ENCODE peak calls at places on chromosomes 1 and 21, in six cellular contexts. One of them, this sample, is unnamed.

GRCh38 chr1:69776555-69776954 is 208.8 kb downstream of the LRRC7 start:
- DNase-seq in OCI-LY7: no peak
- DNase-seq in sigmoid colon: no peak
- DNase-seq in PC-9: no peak
- DNase-seq in heart right ventricle: no peak
- DNase-seq in PC-3: no peak
- DNase-seq in this sample: no peak

GRCh38 chr1:76164165-76164564 is 89.6 kb downstream of the ST6GALNAC3 start:
- DNase-seq in OCI-LY7: no peak
- DNase-seq in sigmoid colon: no peak
- DNase-seq in PC-9: no peak
- DNase-seq in heart right ventricle: no peak
- DNase-seq in PC-3: no peak
- DNase-seq in this sample: no peak

GRCh38 chr1:100835866-100836842 is 58.5 kb downstream of the EXTL2 start:
- DNase-seq in OCI-LY7: no peak
- DNase-seq in sigmoid colon: no peak
- DNase-seq in PC-9: no peak
- DNase-seq in heart right ventricle: no peak
- DNase-seq in PC-3: no peak
- DNase-seq in this sample: peak; percentile 5

GRCh38 chr1:27349784-27350672 is 8.2 kb downstream of the SYTL1 start:
- DNase-seq in OCI-LY7: no peak
- DNase-seq in sigmoid colon: no peak
- DNase-seq in PC-9: no peak
- DNase-seq in heart right ventricle: peak; percentile 57
- DNase-seq in PC-3: peak; percentile 79
- DNase-seq in this sample: no peak

GRCh38 chr1:46203738-46204405 is 738 bp downstream of the LURAP1 start:
- DNase-seq in OCI-LY7: no peak
- DNase-seq in sigmoid colon: no peak
- DNase-seq in PC-9: no peak
- DNase-seq in heart right ventricle: no peak
- DNase-seq in PC-3: no peak
- DNase-seq in this sample: no peak

GRCh38 chr21:41967708-41968107 is 13.9 kb upstream of the C2CD2 start:
- DNase-seq in OCI-LY7: no peak
- DNase-seq in sigmoid colon: no peak
- DNase-seq in PC-9: no peak
- DNase-seq in heart right ventricle: no peak
- DNase-seq in PC-3: no peak
- DNase-seq in this sample: no peak

GRCh38 chr1:216903389-216903754 is 180.1 kb upstream of the ESRRG start:
- DNase-seq in OCI-LY7: no peak
- DNase-seq in sigmoid colon: no peak
- DNase-seq in PC-9: no peak
- DNase-seq in heart right ventricle: no peak
- DNase-seq in PC-3: peak; percentile 82
- DNase-seq in this sample: peak; percentile 88

GRCh38 chr1:222790115-222790514 is 24.7 kb upstream of the DISP1 start:
- DNase-seq in OCI-LY7: no peak
- DNase-seq in sigmoid colon: no peak
- DNase-seq in PC-9: no peak
- DNase-seq in heart right ventricle: no peak
- DNase-seq in PC-3: no peak
- DNase-seq in this sample: no peak

GRCh38 chr1:166839600-166840308 is 479 bp downstream of the POGK start:
- DNase-seq in OCI-LY7: peak; percentile 64
- DNase-seq in sigmoid colon: peak; percentile 76
- DNase-seq in PC-9: peak; percentile 43
- DNase-seq in heart right ventricle: peak; percentile 43
- DNase-seq in PC-3: peak; percentile 61
- DNase-seq in this sample: peak; percentile 33

GRCh38 chr21:44082648-44083436 is 24.4 kb upstream of the PWP2 start:
- DNase-seq in OCI-LY7: no peak
- DNase-seq in sigmoid colon: no peak
- DNase-seq in PC-9: peak; percentile 85
- DNase-seq in heart right ventricle: no peak
- DNase-seq in PC-3: no peak
- DNase-seq in this sample: peak; percentile 54

GRCh38 chr1:152024228-152024627 is 12.6 kb downstream of the S100A11 start:
- DNase-seq in OCI-LY7: no peak
- DNase-seq in sigmoid colon: no peak
- DNase-seq in PC-9: peak; percentile 73
- DNase-seq in heart right ventricle: no peak
- DNase-seq in PC-3: peak; percentile 54
- DNase-seq in this sample: peak; percentile 83

GRCh38 chr1:177170756-177171535 is at the start of gene BRINP2:
- DNase-seq in OCI-LY7: no peak
- DNase-seq in sigmoid colon: no peak
- DNase-seq in PC-9: no peak
- DNase-seq in heart right ventricle: peak; percentile 35
- DNase-seq in PC-3: peak; percentile 75
- DNase-seq in this sample: peak; percentile 46

GRCh38 chr1:32195972-32196823 is 4.2 kb upstream of the CCDC28B start:
- DNase-seq in OCI-LY7: no peak
- DNase-seq in sigmoid colon: no peak
- DNase-seq in PC-9: no peak
- DNase-seq in heart right ventricle: no peak
- DNase-seq in PC-3: no peak
- DNase-seq in this sample: no peak

GRCh38 chr21:42038826-42039425 is 28.8 kb upstream of the ZBTB21 start:
- DNase-seq in OCI-LY7: no peak
- DNase-seq in sigmoid colon: no peak
- DNase-seq in PC-9: no peak
- DNase-seq in heart right ventricle: no peak
- DNase-seq in PC-3: no peak
- DNase-seq in this sample: no peak

GRCh38 chr1:121558514-121558913 is 373.7 kb downstream of the SRGAP2C start:
- DNase-seq in OCI-LY7: no peak
- DNase-seq in sigmoid colon: no peak
- DNase-seq in PC-9: peak; percentile 8
- DNase-seq in heart right ventricle: peak; percentile 4
- DNase-seq in PC-3: peak; percentile 73
- DNase-seq in this sample: peak; percentile 38

GRCh38 chr1:195604287-195604686 is 1004.0 kb downstream of the KCNT2 start:
- DNase-seq in OCI-LY7: no peak
- DNase-seq in sigmoid colon: no peak
- DNase-seq in PC-9: no peak
- DNase-seq in heart right ventricle: no peak
- DNase-seq in PC-3: peak; percentile 72
- DNase-seq in this sample: peak; percentile 69

GRCh38 chr1:90717356-90717664 is 208 bp upstream of the BARHL2 start:
- DNase-seq in OCI-LY7: no peak
- DNase-seq in sigmoid colon: no peak
- DNase-seq in PC-9: no peak
- DNase-seq in heart right ventricle: no peak
- DNase-seq in PC-3: no peak
- DNase-seq in this sample: no peak

GRCh38 chr21:16070207-16070651 is 340.4 kb downstream of the USP25 start:
- DNase-seq in OCI-LY7: no peak
- DNase-seq in sigmoid colon: no peak
- DNase-seq in PC-9: no peak
- DNase-seq in heart right ventricle: no peak
- DNase-seq in PC-3: peak; percentile 23
- DNase-seq in this sample: no peak

GRCh38 chr1:232613752-232614381 is 16.1 kb downstream of the SIPA1L2 start:
- DNase-seq in OCI-LY7: no peak
- DNase-seq in sigmoid colon: no peak
- DNase-seq in PC-9: no peak
- DNase-seq in heart right ventricle: no peak
- DNase-seq in PC-3: no peak
- DNase-seq in this sample: no peak

GRCh38 chr1:30462826-30463425 is 260.5 kb downstream of the MATN1 start:
- DNase-seq in OCI-LY7: no peak
- DNase-seq in sigmoid colon: peak; percentile 50
- DNase-seq in PC-9: no peak
- DNase-seq in heart right ventricle: no peak
- DNase-seq in PC-3: no peak
- DNase-seq in this sample: no peak

GRCh38 chr1:8457771-8458409 is 140.0 kb downstream of the SLC45A1 start:
- DNase-seq in OCI-LY7: peak; percentile 52
- DNase-seq in sigmoid colon: no peak
- DNase-seq in PC-9: no peak
- DNase-seq in heart right ventricle: no peak
- DNase-seq in PC-3: no peak
- DNase-seq in this sample: no peak

GRCh38 chr1:151853411-151853930 is at the start of gene THEM5:
- DNase-seq in OCI-LY7: no peak
- DNase-seq in sigmoid colon: no peak
- DNase-seq in PC-9: no peak
- DNase-seq in heart right ventricle: no peak
- DNase-seq in PC-3: no peak
- DNase-seq in this sample: no peak

GRCh38 chr1:56627019-56627635 is 18.0 kb upstream of the PRKAA2 start:
- DNase-seq in OCI-LY7: no peak
- DNase-seq in sigmoid colon: no peak
- DNase-seq in PC-9: no peak
- DNase-seq in heart right ventricle: no peak
- DNase-seq in PC-3: no peak
- DNase-seq in this sample: no peak

GRCh38 chr1:186658999-186659398 is 21.2 kb downstream of the PTGS2 start:
- DNase-seq in OCI-LY7: no peak
- DNase-seq in sigmoid colon: no peak
- DNase-seq in PC-9: peak; percentile 16
- DNase-seq in heart right ventricle: no peak
- DNase-seq in PC-3: peak; percentile 40
- DNase-seq in this sample: peak; percentile 83

GRCh38 chr1:162069334-162070093 is at the start of gene NOS1AP:
- DNase-seq in OCI-LY7: peak; percentile 46
- DNase-seq in sigmoid colon: peak; percentile 82
- DNase-seq in PC-9: peak; percentile 84
- DNase-seq in heart right ventricle: peak; percentile 69
- DNase-seq in PC-3: peak; percentile 88
- DNase-seq in this sample: peak; percentile 76

GRCh38 chr1:230863449-230863848 is 4.9 kb downstream of the C1orf198 start:
- DNase-seq in OCI-LY7: peak; percentile 32
- DNase-seq in sigmoid colon: no peak
- DNase-seq in PC-9: peak; percentile 83
- DNase-seq in heart right ventricle: no peak
- DNase-seq in PC-3: peak; percentile 69
- DNase-seq in this sample: peak; percentile 11

GRCh38 chr1:233998926-233999325 is 94.5 kb downstream of the SLC35F3 start:
- DNase-seq in OCI-LY7: no peak
- DNase-seq in sigmoid colon: no peak
- DNase-seq in PC-9: no peak
- DNase-seq in heart right ventricle: no peak
- DNase-seq in PC-3: no peak
- DNase-seq in this sample: no peak

GRCh38 chr1:110383311-110383990 is 7.4 kb downstream of the SLC16A4 start:
- DNase-seq in OCI-LY7: peak; percentile 21
- DNase-seq in sigmoid colon: no peak
- DNase-seq in PC-9: peak; percentile 78
- DNase-seq in heart right ventricle: no peak
- DNase-seq in PC-3: peak; percentile 76
- DNase-seq in this sample: no peak

GRCh38 chr1:151568626-151569088 is 28.5 kb downstream of the TUFT1 start:
- DNase-seq in OCI-LY7: no peak
- DNase-seq in sigmoid colon: no peak
- DNase-seq in PC-9: no peak
- DNase-seq in heart right ventricle: no peak
- DNase-seq in PC-3: peak; percentile 92
- DNase-seq in this sample: no peak

GRCh38 chr1:56329970-56330369 is 249.4 kb downstream of the PLPP3 start:
- DNase-seq in OCI-LY7: no peak
- DNase-seq in sigmoid colon: no peak
- DNase-seq in PC-9: no peak
- DNase-seq in heart right ventricle: no peak
- DNase-seq in PC-3: no peak
- DNase-seq in this sample: no peak

GRCh38 chr1:3501437-3501836 is 47.0 kb downstream of the ARHGEF16 start:
- DNase-seq in OCI-LY7: no peak
- DNase-seq in sigmoid colon: no peak
- DNase-seq in PC-9: no peak
- DNase-seq in heart right ventricle: no peak
- DNase-seq in PC-3: no peak
- DNase-seq in this sample: no peak

GRCh38 chr1:94047914-94048313 is 73.0 kb downstream of the ABCA4 start:
- DNase-seq in OCI-LY7: no peak
- DNase-seq in sigmoid colon: no peak
- DNase-seq in PC-9: no peak
- DNase-seq in heart right ventricle: no peak
- DNase-seq in PC-3: no peak
- DNase-seq in this sample: no peak

GRCh38 chr1:67327864-67328263 is 20.2 kb downstream of the IL12RB2 start:
- DNase-seq in OCI-LY7: no peak
- DNase-seq in sigmoid colon: no peak
- DNase-seq in PC-9: no peak
- DNase-seq in heart right ventricle: no peak
- DNase-seq in PC-3: no peak
- DNase-seq in this sample: peak; percentile 34

GRCh38 chr1:21645550-21645949 is 23.6 kb downstream of the RAP1GAP start:
- DNase-seq in OCI-LY7: no peak
- DNase-seq in sigmoid colon: no peak
- DNase-seq in PC-9: no peak
- DNase-seq in heart right ventricle: no peak
- DNase-seq in PC-3: no peak
- DNase-seq in this sample: no peak
- H3K27ac ChIP-seq in OCI-LY7: no peak overlapping the region
- H3K27ac ChIP-seq in sigmoid colon: no peak overlapping the region
- H3K27ac ChIP-seq in PC-9: no peak overlapping the region
- H3K27ac ChIP-seq in heart right ventricle: no peak overlapping the region
- H3K27ac ChIP-seq in PC-3: no peak overlapping the region
- H3K27ac ChIP-seq in this sample: no peak overlapping the region

DNA sequence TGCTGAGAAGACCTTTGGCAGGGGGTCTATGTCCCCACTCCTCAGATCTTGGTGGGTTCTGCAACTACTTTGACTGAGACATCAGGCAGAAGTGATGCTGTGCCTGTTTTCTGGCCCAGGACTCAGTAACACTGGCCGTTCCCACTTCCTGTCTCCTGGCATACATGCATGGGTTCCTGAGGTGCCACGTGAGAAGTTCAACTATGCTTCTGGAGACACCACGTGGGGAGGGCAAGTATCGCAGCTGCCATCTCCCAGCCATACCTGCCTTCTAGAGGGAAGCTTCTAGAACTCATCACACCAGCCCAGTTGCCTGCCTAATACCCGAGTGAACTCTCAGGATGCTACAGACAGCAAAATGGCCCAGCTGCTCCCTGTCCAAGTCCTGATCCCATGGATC is 65.8 kb downstream of the TRABD2B start:
- DNase-seq in OCI-LY7: peak; percentile 17
- DNase-seq in sigmoid colon: no peak
- DNase-seq in PC-9: no peak
- DNase-seq in heart right ventricle: no peak
- DNase-seq in PC-3: peak; percentile 44
- DNase-seq in this sample: no peak
- TF ChIP-seq CTCF in OCI-LY7: peak; percentile 48
- TF ChIP-seq CTCF in sigmoid colon: no peak
- TF ChIP-seq CTCF in PC-9: peak; percentile 39
- TF ChIP-seq CTCF in heart right ventricle: no peak
- TF ChIP-seq CTCF in PC-3: peak; percentile 52
- TF ChIP-seq CTCF in this sample: no peak

GRCh38 chr21:46598563-46599250 is 6.2 kb downstream of the S100B start:
- DNase-seq in OCI-LY7: no peak
- DNase-seq in sigmoid colon: no peak
- DNase-seq in PC-9: no peak
- DNase-seq in heart right ventricle: no peak
- DNase-seq in PC-3: no peak
- DNase-seq in this sample: no peak
- H3K27ac ChIP-seq in OCI-LY7: no peak overlapping the region
- H3K27ac ChIP-seq in sigmoid colon: peak overlapping the region; percentile 53
- H3K27ac ChIP-seq in PC-9: no peak overlapping the region
- H3K27ac ChIP-seq in heart right ventricle: peak overlapping the region; percentile 49
- H3K27ac ChIP-seq in PC-3: no peak overlapping the region
- H3K27ac ChIP-seq in this sample: no peak overlapping the region

GRCh38 chr1:201480231-201481003 is 11.4 kb upstream of the PHLDA3 start:
- DNase-seq in OCI-LY7: peak; percentile 79
- DNase-seq in sigmoid colon: peak; percentile 92
- DNase-seq in PC-9: peak; percentile 73
- DNase-seq in heart right ventricle: peak; percentile 81
- DNase-seq in PC-3: peak; percentile 91
- DNase-seq in this sample: peak; percentile 97
- TF ChIP-seq CTCF in OCI-LY7: no peak
- TF ChIP-seq CTCF in sigmoid colon: no peak
- TF ChIP-seq CTCF in PC-9: no peak
- TF ChIP-seq CTCF in heart right ventricle: no peak
- TF ChIP-seq CTCF in PC-3: no peak
- TF ChIP-seq CTCF in this sample: no peak